ENCODE peak calls at places on chromosomes 6 and 20, in four cellular contexts. J is A549, D is K562, Y is HepG2. B is an unnamed sample.
A peak's percentile ranks its signal among the peaks of the same experiment; 100 is the strongest.

GRCh38 chr20:740162-740561 is 28.1 kb downstream of the SLC52A3 start:
- DNase-seq in D (no peak), J (no peak), Y (no peak), B (no peak)

GRCh38 chr20:59032713-59033059 is 551 bp upstream of the ATP5F1E start:
- DNase-seq in Y (peak; percentile 54), D (no peak), J (no peak), B (peak; percentile 27)

GRCh38 chr6:25963426-25964123 is 973 bp downstream of the TRIM38 start:
- DNase-seq in J (no peak), Y (no peak), D (peak; percentile 59), B (peak; percentile 16)

GRCh38 chr20:15446373-15446772 is 1109.0 kb upstream of the FLRT3 start:
- DNase-seq in D (no peak), Y (no peak), J (no peak), B (no peak)

GRCh38 chr20:29443819-29444218 is 1813.6 kb upstream of the DEFB115 start:
- DNase-seq in J (no peak), D (no peak), Y (no peak), B (no peak)

GRCh38 chr20:2973574-2973973 is 69.8 kb upstream of the GNRH2 start:
- DNase-seq in D (no peak), J (no peak), Y (peak; percentile 41), B (no peak)

GRCh38 chr6:56532766-56533551 is 109.7 kb downstream of the DST start:
- DNase-seq in Y (no peak), D (no peak), J (no peak), B (no peak)

GRCh38 chr20:3716195-3716834 is 3.9 kb upstream of the SIGLEC1 start:
- DNase-seq in D (peak; percentile 63), Y (peak; percentile 65), J (peak; percentile 73), B (peak; percentile 37)

GRCh38 chr20:36548006-36548315 is 6.6 kb downstream of the MYL9 start:
- DNase-seq in J (no peak), Y (peak; percentile 39), D (peak; percentile 45), B (no peak)

GRCh38 chr6:111713196-111713705 is 107.6 kb upstream of the TRAF3IP2 start:
- DNase-seq in Y (no peak), J (no peak), D (no peak), B (no peak)

GRCh38 chr6:134314236-134314821 is 3.6 kb downstream of the SGK1 start:
- DNase-seq in Y (no peak), J (no peak), D (no peak), B (no peak)

GRCh38 chr20:35263609-35264223 is 14.2 kb downstream of the MMP24OS start:
- DNase-seq in D (no peak), Y (peak; percentile 45), J (peak; percentile 89), B (no peak)

GRCh38 chr6:89974776-89975175 is 80.5 kb downstream of the GJA10 start:
- DNase-seq in Y (no peak), J (no peak), D (no peak), B (no peak)

GRCh38 chr6:162056745-162057144 is 670.8 kb downstream of the PRKN start:
- DNase-seq in Y (peak; percentile 51), J (peak; percentile 58), D (no peak), B (no peak)

GRCh38 chr6:163349001-163349680 is 65.4 kb upstream of the QKI start:
- DNase-seq in D (no peak), J (no peak), Y (no peak), B (no peak)

GRCh38 chr6:162409986-162410715 is 317.4 kb downstream of the PRKN start:
- DNase-seq in J (no peak), Y (no peak), D (no peak), B (no peak)

GRCh38 chr20:49397525-49397924 is 84.9 kb downstream of the KCNB1 start:
- DNase-seq in J (peak; percentile 26), D (peak; percentile 39), Y (no peak), B (peak; percentile 25)

GRCh38 chr20:8860011-8860495 is 208.8 kb upstream of the PLCB4 start:
- DNase-seq in Y (no peak), J (peak; percentile 69), D (no peak), B (peak; percentile 98)

GRCh38 chr20:32468313-32468640 is 110.1 kb downstream of the ASXL1 start:
- DNase-seq in Y (no peak), D (no peak), J (no peak), B (no peak)

GRCh38 chr20:19668406-19668805 is 89.7 kb upstream of the RIN2 start:
- DNase-seq in D (no peak), J (no peak), Y (no peak), B (no peak)

GRCh38 chr6:106702451-106703110 is 73.2 kb downstream of the QRSL1 start:
- DNase-seq in D (no peak), J (no peak), Y (peak; percentile 83), B (no peak)

GRCh38 chr6:121064345-121064744 is 269.9 kb downstream of the TBC1D32 start:
- DNase-seq in Y (no peak), J (no peak), D (no peak), B (no peak)

GRCh38 chr6:28105286-28105685 is 19.1 kb upstream of the ZSCAN16 start:
- DNase-seq in D (peak; percentile 44), J (no peak), Y (no peak), B (no peak)

GRCh38 chr6:56101141-56101553 is 146.2 kb downstream of the COL21A1 start:
- DNase-seq in D (no peak), Y (peak; percentile 48), J (peak; percentile 77), B (peak; percentile 94)

GRCh38 chr6:34457747-34458462 is 8.0 kb upstream of the PACSIN1 start:
- DNase-seq in J (no peak), Y (peak; percentile 77), D (no peak), B (no peak)

GRCh38 chr6:164882236-164882635 is 427.2 kb downstream of the C6orf118 start:
- DNase-seq in J (no peak), D (no peak), Y (no peak), B (no peak)

GRCh38 chr6:88513920-88514319 is 347.8 kb upstream of the CNR1 start:
- DNase-seq in D (peak; percentile 7), Y (no peak), J (no peak), B (no peak)
- TF ChIP-seq MAZ in D (no peak), Y (no peak), J (no peak), B (no peak)

DNA sequence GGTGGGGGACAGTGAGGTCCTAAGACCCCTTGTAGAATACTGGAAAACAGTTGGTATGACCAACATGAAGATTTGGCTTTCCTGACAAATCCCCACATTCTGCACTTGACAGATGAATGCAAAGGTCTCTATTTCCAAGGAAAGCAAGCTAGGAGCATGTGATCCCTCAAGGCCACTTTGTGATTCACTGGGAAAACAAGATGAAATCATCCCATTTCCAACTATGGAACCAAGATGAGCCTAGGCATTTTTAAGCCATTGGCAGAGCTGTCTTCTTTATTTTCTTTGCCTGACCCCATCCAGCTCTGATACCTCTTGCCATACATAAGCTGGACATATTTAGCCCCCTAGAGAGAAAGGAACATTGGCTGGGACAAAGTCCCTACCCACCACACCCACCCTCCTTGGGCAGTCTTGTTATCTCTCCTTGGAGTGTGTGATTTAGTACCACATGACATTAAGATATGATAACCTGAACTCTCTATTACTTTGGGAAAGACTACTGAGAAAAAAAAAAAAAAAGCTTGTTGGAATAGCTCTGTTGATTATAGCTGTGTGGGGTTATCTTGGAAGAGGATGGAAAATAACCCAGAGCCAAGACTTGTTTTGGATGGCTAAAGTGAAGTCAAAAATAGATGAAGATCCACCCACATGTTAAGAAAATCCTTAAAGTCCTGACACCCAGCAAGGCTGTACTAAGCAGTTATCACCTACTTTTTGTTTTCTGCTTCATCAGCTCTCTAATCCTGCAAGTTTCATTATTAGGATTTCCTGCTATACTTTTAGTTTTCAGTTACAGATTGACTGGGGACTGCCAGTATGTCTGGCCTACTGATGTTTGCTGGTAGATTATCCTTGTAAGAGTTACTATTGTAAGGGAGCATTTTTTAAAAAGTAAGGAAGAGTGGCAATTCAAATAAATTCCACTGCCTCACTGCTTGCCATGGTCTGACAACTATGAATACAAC is 90.1 kb upstream of the PREP start:
- DNase-seq in D (no peak), Y (no peak), J (peak; percentile 23), B (peak; percentile 47)
- TF ChIP-seq RAD21 in D (no peak), Y (no peak), J (no peak), B (no peak)

DNA sequence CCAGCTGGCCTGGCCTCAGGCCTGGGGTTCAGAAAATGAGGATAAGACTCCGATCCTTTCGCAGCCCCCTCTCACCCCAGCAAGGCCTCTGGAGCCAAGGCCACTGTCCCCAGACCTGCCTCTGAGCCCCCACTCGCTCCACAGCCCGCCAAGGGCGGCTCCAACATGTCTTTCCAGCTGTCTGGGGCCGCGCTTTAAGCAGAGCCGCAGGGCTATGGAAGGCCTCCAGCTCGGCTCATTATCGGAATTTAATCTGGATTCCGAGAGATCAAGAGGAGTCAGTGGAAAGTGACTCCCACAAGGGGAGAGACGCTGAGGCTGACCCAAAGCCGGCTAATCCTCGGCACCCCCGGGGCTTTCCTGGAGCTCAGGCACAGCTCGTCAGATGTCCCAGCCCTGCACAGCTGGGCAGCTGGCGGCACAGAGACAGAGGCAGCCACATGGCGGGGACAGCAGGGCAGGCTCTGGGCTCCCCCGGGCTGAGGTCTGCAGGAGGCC is 41.8 kb downstream of the BMP7 start:
- DNase-seq in Y (no peak), D (no peak), J (no peak), B (no peak)
- TF ChIP-seq MAZ in Y (no peak), D (no peak), J (no peak), B (no peak)

GRCh38 chr6:168908166-168908565 is 345.5 kb downstream of the THBS2 start:
- DNase-seq in D (no peak), Y (no peak), J (no peak), B (peak; percentile 72)
- TF ChIP-seq RAD21 in D (no peak), Y (no peak), J (no peak), B (no peak)

GRCh38 chr6:17397764-17398194 is 4.4 kb downstream of the CAP2 start:
- DNase-seq in D (no peak), J (peak; percentile 34), Y (no peak), B (no peak)
- TF ChIP-seq MAZ in D (no peak), J (no peak), Y (no peak), B (no peak)

B was measured in IMR-90.